ENCODE peak calls at places on chromosomes 13 and 19, in five cellular contexts. N, S, P, K and G are unnamed samples.

GRCh38 chr19:4713384-4713951 is 10.2 kb downstream of the DPP9 start:
- DNase-seq in N (no peak), S (no peak), P (peak; percentile 91), K (no peak), G (no peak)

GRCh38 chr13:47903836-47904235 is 97.2 kb downstream of the SUCLA2 start:
- DNase-seq in N (no peak), S (no peak), P (no peak), K (no peak), G (no peak)

GRCh38 chr19:7565332-7565731 is 29.8 kb downstream of the PNPLA6 start:
- DNase-seq in N (no peak), S (no peak), P (no peak), K (no peak), G (no peak)

GRCh38 chr13:27619093-27619705 is 1.1 kb downstream of the LNX2 start:
- DNase-seq in N (no peak), S (no peak), P (no peak), K (no peak), G (no peak)

GRCh38 chr13:39531646-39532045 is 71.3 kb downstream of the LHFPL6 start:
- DNase-seq in N (no peak), S (no peak), P (no peak), K (no peak), G (no peak)

GRCh38 chr13:98937911-98938381 is 39.9 kb downstream of the DOCK9 start:
- DNase-seq in N (no peak), S (no peak), P (no peak), K (no peak), G (no peak)

GRCh38 chr19:17737690-17738153 is 13.6 kb upstream of the FCHO1 start:
- DNase-seq in N (no peak), S (no peak), P (no peak), K (no peak), G (no peak)

GRCh38 chr19:47111682-47112165 is 1.9 kb downstream of the ZC3H4 start:
- DNase-seq in N (no peak), S (no peak), P (no peak), K (no peak), G (no peak)

GRCh38 chr13:106243011-106243410 is 292.5 kb downstream of the EFNB2 start:
- DNase-seq in N (no peak), S (no peak), P (no peak), K (no peak), G (no peak)

GRCh38 chr19:35641515-35642151 is at the start of gene ETV2:
- DNase-seq in N (peak; percentile 29), S (peak; percentile 39), P (no peak), K (peak; percentile 33), G (no peak)

GRCh38 chr19:23998568-23998967 is 83.9 kb downstream of the ZNF726 start:
- DNase-seq in N (no peak), S (no peak), P (no peak), K (no peak), G (no peak)

GRCh38 chr19:21699197-21699596 is 68.2 kb downstream of the ZNF100 start:
- DNase-seq in N (no peak), S (no peak), P (no peak), K (no peak), G (no peak)

GRCh38 chr19:17473041-17473440 is 2.7 kb downstream of the SLC27A1 start:
- DNase-seq in N (no peak), S (no peak), P (no peak), K (no peak), G (no peak)

GRCh38 chr19:37332839-37333238 is 38.1 kb upstream of the ZNF527 start:
- DNase-seq in N (no peak), S (no peak), P (no peak), K (no peak), G (no peak)

GRCh38 chr19:58128041-58128685 is 22.4 kb downstream of the ZNF329 start:
- DNase-seq in N (no peak), S (no peak), P (no peak), K (no peak), G (no peak)

GRCh38 chr13:42477588-42478190 is 96.3 kb upstream of the TNFSF11 start:
- DNase-seq in N (no peak), S (no peak), P (no peak), K (no peak), G (no peak)

GRCh38 chr13:112894673-112895481 is 74.1 kb upstream of the MCF2L start:
- DNase-seq in N (no peak), S (no peak), P (no peak), K (no peak), G (no peak)

GRCh38 chr13:23871616-23872220 is 17.5 kb downstream of the MIPEP start:
- DNase-seq in N (no peak), S (no peak), P (no peak), K (no peak), G (no peak)

GRCh38 chr19:22052644-22053013 is 345 bp downstream of the ZNF257 start:
- DNase-seq in N (no peak), S (peak; percentile 7), P (no peak), K (no peak), G (peak; percentile 53)

GRCh38 chr19:4952945-4953344 is 16.0 kb upstream of the KDM4B start:
- DNase-seq in N (no peak), S (no peak), P (no peak), K (no peak), G (no peak)

GRCh38 chr13:27450921-27451461 is 627 bp upstream of the MTIF3 start:
- DNase-seq in N (no peak), S (peak; percentile 28), P (no peak), K (no peak), G (peak; percentile 52)

GRCh38 chr13:97631158-97631557 is 197.2 kb downstream of the RAP2A start:
- DNase-seq in N (no peak), S (no peak), P (no peak), K (no peak), G (no peak)

GRCh38 chr19:55299991-55300390 is 16.2 kb downstream of the BRSK1 start:
- DNase-seq in N (no peak), S (no peak), P (no peak), K (no peak), G (no peak)

GRCh38 chr19:44704982-44705381 is 6.0 kb downstream of the CEACAM16 start:
- DNase-seq in N (no peak), S (no peak), P (no peak), K (no peak), G (no peak)

GRCh38 chr19:57171551-57172081 is 4.3 kb upstream of the DUXA start:
- DNase-seq in N (peak; percentile 16), S (peak; percentile 19), P (no peak), K (peak; percentile 24), G (no peak)

GRCh38 chr13:30865131-30866009 is 40.7 kb upstream of the MEDAG start:
- DNase-seq in N (peak; percentile 3), S (peak; percentile 60), P (peak; percentile 84), K (peak; percentile 25), G (peak; percentile 79)

GRCh38 chr19:43532571-43532961 is 422 bp upstream of the ZNF575 start:
- DNase-seq in N (no peak), S (no peak), P (no peak), K (no peak), G (no peak)

GRCh38 chr13:57725480-57725879 is 93.9 kb downstream of the PCDH17 start:
- DNase-seq in N (no peak), S (no peak), P (no peak), K (no peak), G (no peak)

GRCh38 chr13:100397627-100398026 is 191.0 kb downstream of the GGACT start:
- DNase-seq in N (no peak), S (no peak), P (no peak), K (no peak), G (no peak)

GRCh38 chr13:23086951-23087350 is 93.8 kb upstream of the SGCG start:
- DNase-seq in N (no peak), S (no peak), P (no peak), K (no peak), G (no peak)

GRCh38 chr13:76848596-76848995 is 37.6 kb downstream of the KCTD12 start:
- DNase-seq in N (no peak), S (no peak), P (no peak), K (no peak), G (no peak)

GRCh38 chr13:51858433-51859247 is 3.1 kb upstream of the CCDC70 start:
- DNase-seq in N (no peak), S (no peak), P (no peak), K (no peak), G (no peak)

GRCh38 chr19:42242071-42242511 is 311 bp downstream of the GSK3A start:
- DNase-seq in N (no peak), S (peak; percentile 34), P (no peak), K (no peak), G (no peak)

GRCh38 chr13:30314562-30314961 is 7.2 kb upstream of the KATNAL1 start:
- DNase-seq in N (no peak), S (no peak), P (no peak), K (no peak), G (no peak)

GRCh38 chr19:43638214-43638990 is 1.2 kb downstream of the CADM4 start:
- DNase-seq in N (no peak), S (no peak), P (no peak), K (no peak), G (no peak)

GRCh38 chr13:67122251-67122650 is 107.9 kb downstream of the PCDH9 start:
- DNase-seq in N (no peak), S (no peak), P (no peak), K (no peak), G (no peak)

GRCh38 chr13:41259875-41260501 is 3.4 kb downstream of the MTRF1 start:
- DNase-seq in N (no peak), S (no peak), P (no peak), K (no peak), G (no peak)

GRCh38 chr19:46787331-46788100 is 878 bp downstream of the SLC1A5 start:
- DNase-seq in N (no peak), S (peak; percentile 39), P (no peak), K (no peak), G (no peak)